ENCODE peak calls at places on chromosomes 6 and 20, in five cellular contexts. B is HL-60, F is astrocyte of the spinal cord, T is lower leg skin, S is fibroblast of pulmonary artery. E is an unnamed sample.
A peak's percentile ranks its signal among the peaks of the same experiment; 100 is the strongest.

GRCh38 chr6:167826230-167827061 is at the start of gene AFDN:
- DNase-seq in B (no peak), T (peak; percentile 50), S (peak; percentile 51), F (no peak), E (peak; percentile 88)

GRCh38 chr20:44683263-44684046 is 31.7 kb upstream of the CCN5 start:
- DNase-seq in T (no peak), F (no peak), S (peak; percentile 64), B (peak; percentile 77), E (peak; percentile 86)

GRCh38 chr6:14792118-14792955 is 453.5 kb upstream of the JARID2 start:
- DNase-seq in F (no peak), T (no peak), B (no peak), S (no peak), E (no peak)

GRCh38 chr20:43991264-43991663 is 76.6 kb downstream of the TOX2 start:
- DNase-seq in B (no peak), T (no peak), F (no peak), S (no peak), E (no peak)

GRCh38 chr6:149861603-149862423 is 2.3 kb downstream of the LRP11 start:
- DNase-seq in B (no peak), S (no peak), T (no peak), F (no peak), E (no peak)

GRCh38 chr20:1280421-1281102 is 14.5 kb downstream of the SNPH start:
- DNase-seq in S (no peak), T (no peak), B (no peak), F (no peak), E (peak; percentile 57)

GRCh38 chr20:57791178-57791945 is 81.5 kb upstream of the PMEPA1 start:
- DNase-seq in F (no peak), T (no peak), S (no peak), B (no peak), E (no peak)

GRCh38 chr6:47414517-47415167 is 62.9 kb upstream of the CD2AP start:
- DNase-seq in S (peak; percentile 36), T (no peak), B (peak; percentile 2), F (peak; percentile 56), E (no peak)

GRCh38 chr6:166955865-166956443 is 396 bp downstream of the RNASET2 start:
- DNase-seq in S (no peak), T (no peak), F (peak; percentile 16), B (peak; percentile 43), E (no peak)

GRCh38 chr6:113893866-113894265 is 36.7 kb downstream of the MARCKS start:
- DNase-seq in F (no peak), T (no peak), S (peak; percentile 56), B (no peak), E (no peak)

GRCh38 chr20:62482136-62482833 is 6.5 kb upstream of the GATA5 start:
- DNase-seq in F (no peak), B (no peak), T (no peak), S (no peak), E (no peak)

GRCh38 chr20:23870461-23870860 is 9.1 kb downstream of the CST5 start:
- DNase-seq in F (no peak), T (no peak), B (no peak), S (no peak), E (no peak)

GRCh38 chr6:140052757-140053729 is 678.6 kb upstream of the CITED2 start:
- DNase-seq in F (peak; percentile 29), S (peak; percentile 68), T (no peak), B (no peak), E (no peak)

GRCh38 chr6:165117121-165117520 is 192.3 kb downstream of the C6orf118 start:
- DNase-seq in T (no peak), B (no peak), S (no peak), F (no peak), E (no peak)

GRCh38 chr20:16491277-16491912 is 81.9 kb downstream of the KIF16B start:
- DNase-seq in F (no peak), S (no peak), T (no peak), B (no peak), E (no peak)

GRCh38 chr6:79028641-79029314 is 49.3 kb downstream of the PHIP start:
- DNase-seq in B (no peak), T (no peak), F (no peak), S (no peak), E (no peak)

DNA sequence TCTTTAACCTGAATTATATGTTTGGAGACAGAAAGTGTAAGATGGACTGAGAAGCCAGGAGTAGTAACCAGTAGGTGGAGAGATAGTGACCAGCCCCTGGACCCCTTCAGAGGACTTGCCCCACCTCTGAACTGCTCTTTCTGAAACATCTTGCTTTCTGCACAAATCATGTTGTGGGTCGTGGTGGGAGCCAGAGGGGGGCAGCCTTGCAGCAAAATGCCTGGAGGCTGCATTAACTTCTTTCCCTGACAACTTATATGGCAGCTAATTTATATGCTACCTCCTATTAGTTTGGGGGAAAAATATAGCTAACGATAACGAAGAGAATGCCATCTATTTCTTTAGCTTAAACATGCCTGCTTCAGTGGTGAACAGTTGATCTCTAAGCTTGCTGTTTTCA is 859.8 kb downstream of the MAFB start:
- DNase-seq in B (no peak), F (peak; percentile 43), T (no peak), S (peak; percentile 35), E (no peak)
- TF ChIP-seq CTCF in B (no peak), F (peak; percentile 64), T (no peak), S (peak; percentile 46), E (peak; percentile 54)

DNA sequence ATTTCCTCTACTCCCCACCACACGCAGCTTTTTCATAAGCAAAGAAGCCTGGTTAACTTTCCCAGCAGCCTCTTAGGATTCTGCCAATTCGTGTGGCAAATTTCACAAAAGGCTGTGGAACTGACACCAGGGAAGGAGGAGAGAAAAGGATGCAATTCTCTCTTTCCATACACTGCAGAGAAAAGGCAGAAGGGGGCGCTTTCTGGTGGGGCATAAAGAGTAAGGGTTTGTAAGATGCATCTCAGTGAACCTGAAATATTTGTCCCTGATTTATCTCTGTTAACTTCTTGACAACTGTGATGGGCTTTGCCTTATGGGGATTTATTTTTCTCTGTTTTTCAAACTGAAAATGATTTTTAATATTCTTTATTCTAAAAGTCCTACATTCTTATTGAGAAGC is 45.5 kb upstream of the GLP1R start:
- DNase-seq in F (no peak), B (no peak), S (no peak), T (no peak), E (no peak)
- TF ChIP-seq CTCF in F (no peak), B (no peak), S (peak; percentile 29), T (no peak), E (peak; percentile 19)

DNA sequence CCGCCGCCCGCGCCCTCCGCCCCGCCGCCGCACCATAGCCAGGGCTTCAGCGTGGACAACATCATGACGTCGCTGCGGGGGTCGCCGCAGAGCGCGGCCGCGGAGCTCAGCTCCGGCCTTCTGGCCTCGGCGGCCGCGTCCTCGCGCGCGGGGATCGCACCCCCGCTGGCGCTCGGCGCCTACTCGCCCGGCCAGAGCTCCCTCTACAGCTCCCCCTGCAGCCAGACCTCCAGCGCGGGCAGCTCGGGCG is 1.5 kb downstream of the FOXC1 start:
- DNase-seq in F (no peak), B (no peak), T (no peak), S (peak; percentile 53), E (no peak)
- TF ChIP-seq CTCF in F (peak; percentile 2), B (no peak), T (no peak), S (peak; percentile 14), E (no peak)

GRCh38 chr6:31058128-31058894 is 48.0 kb downstream of the MUC22 start:
- DNase-seq in S (peak; percentile 90), T (no peak), B (no peak), F (peak; percentile 93), E (no peak)
- TF ChIP-seq CTCF in S (peak; percentile 69), T (no peak), B (peak; percentile 29), F (peak; percentile 53), E (peak; percentile 66)

GRCh38 chr20:18307301-18307700 is 19.0 kb downstream of the ZNF133 start:
- DNase-seq in F (no peak), B (no peak), S (no peak), T (no peak), E (no peak)

GRCh38 chr20:18299364-18299763 is 11.0 kb downstream of the ZNF133 start:
- DNase-seq in F (no peak), S (no peak), B (no peak), T (no peak), E (no peak)

GRCh38 chr20:18310592-18310991 is 22.3 kb downstream of the ZNF133 start:
- DNase-seq in S (no peak), B (no peak), F (no peak), T (no peak), E (no peak)

GRCh38 chr20:18304618-18305017 is 16.3 kb downstream of the ZNF133 start:
- DNase-seq in F (no peak), B (no peak), S (no peak), T (no peak), E (no peak)
- TF ChIP-seq CTCF in F (no peak), B (no peak), S (peak; percentile 17), T (no peak), E (peak; percentile 10)

DNA sequence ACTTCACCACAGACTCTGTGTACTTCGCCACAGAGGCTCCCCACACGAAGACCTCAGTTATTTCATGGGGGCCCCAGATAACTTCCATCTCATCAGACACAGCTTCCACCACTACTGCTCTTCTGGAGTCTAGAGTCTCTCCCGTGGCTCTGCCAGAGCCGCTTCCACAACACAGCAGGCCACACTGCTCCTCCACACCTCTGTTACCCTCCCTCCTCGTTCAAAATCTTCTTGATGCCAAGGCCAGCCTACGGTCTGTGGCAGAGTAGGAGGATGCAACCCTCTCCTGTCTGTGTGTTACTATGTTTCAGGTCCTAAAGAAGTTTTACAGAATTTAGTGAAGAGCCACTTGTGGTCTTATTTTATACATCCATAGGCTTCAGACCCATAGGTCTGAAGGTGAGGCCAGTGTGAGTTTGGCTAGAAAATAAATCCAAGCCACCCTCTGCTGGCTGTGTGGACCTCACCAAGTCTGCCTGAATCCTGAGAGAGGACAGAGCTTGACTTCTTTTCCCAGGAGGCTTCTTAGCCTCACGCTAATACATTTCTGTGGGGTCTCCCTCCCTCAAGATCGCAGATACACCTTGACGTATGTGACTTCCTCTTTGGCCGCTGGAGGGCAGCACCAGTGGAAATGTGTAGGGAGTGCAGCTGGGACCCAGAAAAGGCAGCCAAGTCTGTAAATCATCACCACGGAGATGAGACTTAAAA is 197.7 kb downstream of the FAXC start:
- DNase-seq in F (peak; percentile 13), T (no peak), B (peak; percentile 39), S (peak; percentile 11), E (no peak)
- TF ChIP-seq CTCF in F (peak; percentile 62), T (no peak), B (peak; percentile 64), S (peak; percentile 49), E (peak; percentile 61)

E was measured in osteocyte.